ENCODE peak calls at places on chromosomes 4 and X, in ten cellular contexts. One of them, this sample, is unnamed. For H3K27me3, the result is how much of the 10 kb centered on the place peaks cover.

GRCh38 chrX:100819534-100819836 is 706 bp upstream of the CSTF2 start:
- DNase-seq in neuronal stem cell: no peak
- DNase-seq in CD8-positive, alpha-beta T cell: no peak
- DNase-seq in heart right ventricle: no peak
- DNase-seq in brain microvascular endothelial cell: no peak
- DNase-seq in left ventricle myocardium inferior: peak
- DNase-seq in pancreas: no peak
- DNase-seq in tibial nerve: no peak
- DNase-seq in Peyer's patch: no peak
- DNase-seq in hepatocyte: no peak
- DNase-seq in this sample: no peak

GRCh38 chrX:7083468-7084396 is 63.8 kb upstream of the STS start:
- DNase-seq in CD8-positive, alpha-beta T cell: peak
- DNase-seq in heart right ventricle: no peak
- DNase-seq in left ventricle myocardium inferior: no peak
- DNase-seq in pancreas: no peak
- DNase-seq in tibial nerve: no peak
- DNase-seq in brain microvascular endothelial cell: peak
- DNase-seq in hepatocyte: no peak
- DNase-seq in Peyer's patch: peak
- DNase-seq in neuronal stem cell: no peak
- DNase-seq in this sample: no peak

GRCh38 chr4:54723786-54724185 is 66.0 kb downstream of the KIT start:
- DNase-seq in pancreas: no peak
- DNase-seq in hepatocyte: no peak
- DNase-seq in left ventricle myocardium inferior: no peak
- DNase-seq in neuronal stem cell: no peak
- DNase-seq in Peyer's patch: no peak
- DNase-seq in heart right ventricle: no peak
- DNase-seq in brain microvascular endothelial cell: no peak
- DNase-seq in CD8-positive, alpha-beta T cell: no peak
- DNase-seq in tibial nerve: no peak
- DNase-seq in this sample: no peak

GRCh38 chr4:145805490-145805889 is 125.5 kb downstream of the C4orf51 start:
- DNase-seq in Peyer's patch: no peak
- DNase-seq in CD8-positive, alpha-beta T cell: no peak
- DNase-seq in neuronal stem cell: no peak
- DNase-seq in hepatocyte: peak
- DNase-seq in brain microvascular endothelial cell: peak
- DNase-seq in heart right ventricle: peak
- DNase-seq in pancreas: no peak
- DNase-seq in tibial nerve: no peak
- DNase-seq in left ventricle myocardium inferior: peak
- DNase-seq in this sample: no peak

GRCh38 chr4:54781771-54782170 is 124.0 kb downstream of the KIT start:
- DNase-seq in left ventricle myocardium inferior: peak
- DNase-seq in Peyer's patch: no peak
- DNase-seq in brain microvascular endothelial cell: no peak
- DNase-seq in neuronal stem cell: no peak
- DNase-seq in tibial nerve: peak
- DNase-seq in pancreas: no peak
- DNase-seq in hepatocyte: no peak
- DNase-seq in CD8-positive, alpha-beta T cell: no peak
- DNase-seq in heart right ventricle: peak
- DNase-seq in this sample: no peak

GRCh38 chr4:183765121-183765990 is 106.3 kb downstream of the TRAPPC11 start:
- DNase-seq in neuronal stem cell: no peak
- DNase-seq in CD8-positive, alpha-beta T cell: no peak
- DNase-seq in hepatocyte: peak
- DNase-seq in tibial nerve: no peak
- DNase-seq in pancreas: no peak
- DNase-seq in left ventricle myocardium inferior: peak
- DNase-seq in Peyer's patch: no peak
- DNase-seq in brain microvascular endothelial cell: no peak
- DNase-seq in heart right ventricle: peak
- DNase-seq in this sample: no peak

GRCh38 chrX:133992877-133993276 is 7.5 kb upstream of the GPC3 start:
- DNase-seq in neuronal stem cell: no peak
- DNase-seq in Peyer's patch: no peak
- DNase-seq in left ventricle myocardium inferior: no peak
- DNase-seq in pancreas: no peak
- DNase-seq in brain microvascular endothelial cell: no peak
- DNase-seq in heart right ventricle: no peak
- DNase-seq in hepatocyte: no peak
- DNase-seq in CD8-positive, alpha-beta T cell: no peak
- DNase-seq in tibial nerve: no peak
- DNase-seq in this sample: no peak

GRCh38 chr4:181549789-181550188 is 693.4 kb upstream of the TENM3 start:
- DNase-seq in heart right ventricle: no peak
- DNase-seq in pancreas: no peak
- DNase-seq in CD8-positive, alpha-beta T cell: no peak
- DNase-seq in neuronal stem cell: no peak
- DNase-seq in left ventricle myocardium inferior: no peak
- DNase-seq in Peyer's patch: no peak
- DNase-seq in tibial nerve: no peak
- DNase-seq in hepatocyte: no peak
- DNase-seq in brain microvascular endothelial cell: no peak
- DNase-seq in this sample: no peak

GRCh38 chr4:62159306-62159705 is 959.2 kb downstream of the ADGRL3 start:
- DNase-seq in left ventricle myocardium inferior: no peak
- DNase-seq in brain microvascular endothelial cell: no peak
- DNase-seq in hepatocyte: no peak
- DNase-seq in pancreas: no peak
- DNase-seq in neuronal stem cell: no peak
- DNase-seq in heart right ventricle: no peak
- DNase-seq in CD8-positive, alpha-beta T cell: no peak
- DNase-seq in tibial nerve: no peak
- DNase-seq in Peyer's patch: no peak
- DNase-seq in this sample: no peak

GRCh38 chr4:150358691-150359090 is 223.3 kb upstream of the MAB21L2 start:
- DNase-seq in hepatocyte: no peak
- DNase-seq in CD8-positive, alpha-beta T cell: no peak
- DNase-seq in brain microvascular endothelial cell: no peak
- DNase-seq in neuronal stem cell: no peak
- DNase-seq in pancreas: no peak
- DNase-seq in left ventricle myocardium inferior: no peak
- DNase-seq in Peyer's patch: no peak
- DNase-seq in heart right ventricle: no peak
- DNase-seq in tibial nerve: no peak
- DNase-seq in this sample: no peak

GRCh38 chr4:89056292-89056952 is 563 bp downstream of the FAM13A start:
- DNase-seq in pancreas: no peak
- DNase-seq in tibial nerve: peak
- DNase-seq in Peyer's patch: no peak
- DNase-seq in hepatocyte: no peak
- DNase-seq in neuronal stem cell: peak
- DNase-seq in heart right ventricle: no peak
- DNase-seq in left ventricle myocardium inferior: no peak
- DNase-seq in brain microvascular endothelial cell: no peak
- DNase-seq in CD8-positive, alpha-beta T cell: no peak
- DNase-seq in this sample: no peak

GRCh38 chrX:154486396-154487207 is at the start of gene UBL4A:
- DNase-seq in Peyer's patch: peak
- DNase-seq in brain microvascular endothelial cell: no peak
- DNase-seq in pancreas: peak
- DNase-seq in tibial nerve: no peak
- DNase-seq in CD8-positive, alpha-beta T cell: peak
- DNase-seq in left ventricle myocardium inferior: peak
- DNase-seq in neuronal stem cell: peak
- DNase-seq in heart right ventricle: peak
- DNase-seq in hepatocyte: peak
- DNase-seq in this sample: peak

GRCh38 chr4:127143460-127144190 is 489.1 kb upstream of the INTU start:
- DNase-seq in Peyer's patch: no peak
- DNase-seq in brain microvascular endothelial cell: no peak
- DNase-seq in hepatocyte: no peak
- DNase-seq in neuronal stem cell: no peak
- DNase-seq in tibial nerve: no peak
- DNase-seq in pancreas: no peak
- DNase-seq in CD8-positive, alpha-beta T cell: no peak
- DNase-seq in left ventricle myocardium inferior: no peak
- DNase-seq in heart right ventricle: no peak
- DNase-seq in this sample: no peak

GRCh38 chr4:38223801-38224236 is 263.6 kb downstream of the PTTG2 start:
- DNase-seq in left ventricle myocardium inferior: no peak
- DNase-seq in pancreas: no peak
- DNase-seq in tibial nerve: no peak
- DNase-seq in brain microvascular endothelial cell: no peak
- DNase-seq in Peyer's patch: no peak
- DNase-seq in neuronal stem cell: no peak
- DNase-seq in CD8-positive, alpha-beta T cell: no peak
- DNase-seq in hepatocyte: peak
- DNase-seq in heart right ventricle: no peak
- DNase-seq in this sample: no peak

GRCh38 chr4:145882594-145882993 is 56.0 kb downstream of the ZNF827 start:
- DNase-seq in pancreas: no peak
- DNase-seq in neuronal stem cell: no peak
- DNase-seq in brain microvascular endothelial cell: no peak
- DNase-seq in Peyer's patch: no peak
- DNase-seq in CD8-positive, alpha-beta T cell: no peak
- DNase-seq in tibial nerve: no peak
- DNase-seq in heart right ventricle: no peak
- DNase-seq in hepatocyte: no peak
- DNase-seq in left ventricle myocardium inferior: no peak
- DNase-seq in this sample: no peak

GRCh38 chr4:154982187-154983047 is 201.3 kb downstream of the RBM46 start:
- DNase-seq in tibial nerve: peak
- DNase-seq in left ventricle myocardium inferior: peak
- DNase-seq in pancreas: peak
- DNase-seq in hepatocyte: peak
- DNase-seq in CD8-positive, alpha-beta T cell: peak
- DNase-seq in neuronal stem cell: peak
- DNase-seq in heart right ventricle: peak
- DNase-seq in brain microvascular endothelial cell: peak
- DNase-seq in Peyer's patch: peak
- DNase-seq in this sample: peak

GRCh38 chr4:84708406-84709135 is 125.6 kb downstream of the CDS1 start:
- DNase-seq in CD8-positive, alpha-beta T cell: no peak
- DNase-seq in tibial nerve: no peak
- DNase-seq in left ventricle myocardium inferior: no peak
- DNase-seq in pancreas: no peak
- DNase-seq in heart right ventricle: no peak
- DNase-seq in hepatocyte: no peak
- DNase-seq in Peyer's patch: no peak
- DNase-seq in neuronal stem cell: no peak
- DNase-seq in brain microvascular endothelial cell: no peak
- DNase-seq in this sample: no peak

GRCh38 chr4:31422006-31422405 is 701.8 kb downstream of the PCDH7 start:
- DNase-seq in Peyer's patch: no peak
- DNase-seq in brain microvascular endothelial cell: no peak
- DNase-seq in tibial nerve: no peak
- DNase-seq in neuronal stem cell: no peak
- DNase-seq in hepatocyte: no peak
- DNase-seq in pancreas: no peak
- DNase-seq in heart right ventricle: no peak
- DNase-seq in CD8-positive, alpha-beta T cell: no peak
- DNase-seq in left ventricle myocardium inferior: no peak
- DNase-seq in this sample: no peak

DNA sequence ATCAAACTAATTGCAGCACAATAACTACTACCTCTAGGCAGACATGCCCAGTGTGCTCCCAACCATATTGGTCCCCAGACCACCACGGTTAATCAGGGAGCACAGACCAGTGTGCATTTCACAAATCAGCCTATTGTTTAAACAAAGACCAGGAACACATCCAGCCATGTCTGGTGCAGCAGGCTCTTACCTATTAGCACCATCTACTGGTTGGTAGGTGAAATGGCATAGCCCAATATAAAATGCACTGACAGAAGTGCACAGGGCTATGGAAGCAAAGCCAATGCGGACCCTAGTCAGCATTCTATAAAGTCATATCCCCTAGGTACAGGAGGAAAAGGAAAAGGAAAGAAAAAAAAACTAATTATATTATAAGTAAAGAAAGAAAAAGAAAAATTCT is 15.5 kb upstream of the CYLC1 start:
- DNase-seq in pancreas: no peak
- DNase-seq in brain microvascular endothelial cell: peak
- DNase-seq in CD8-positive, alpha-beta T cell: no peak
- DNase-seq in Peyer's patch: no peak
- DNase-seq in heart right ventricle: no peak
- DNase-seq in tibial nerve: no peak
- DNase-seq in hepatocyte: peak
- DNase-seq in neuronal stem cell: peak
- DNase-seq in left ventricle myocardium inferior: no peak
- DNase-seq in this sample: no peak
- H3K27me3 ChIP-seq in pancreas: under half
- H3K27me3 ChIP-seq in brain microvascular endothelial cell: under half
- H3K27me3 ChIP-seq in CD8-positive, alpha-beta T cell: under half
- H3K27me3 ChIP-seq in Peyer's patch: under half
- H3K27me3 ChIP-seq in heart right ventricle: under half
- H3K27me3 ChIP-seq in tibial nerve: under half
- H3K27me3 ChIP-seq in hepatocyte: under half
- H3K27me3 ChIP-seq in neuronal stem cell: under half
- H3K27me3 ChIP-seq in left ventricle myocardium inferior: under half
- H3K27me3 ChIP-seq in this sample: under half

GRCh38 chrX:151697537-151697936 is 2.3 kb downstream of the PRRG3 start:
- DNase-seq in pancreas: no peak
- DNase-seq in Peyer's patch: no peak
- DNase-seq in brain microvascular endothelial cell: peak
- DNase-seq in left ventricle myocardium inferior: no peak
- DNase-seq in CD8-positive, alpha-beta T cell: no peak
- DNase-seq in neuronal stem cell: no peak
- DNase-seq in heart right ventricle: no peak
- DNase-seq in hepatocyte: peak
- DNase-seq in tibial nerve: peak
- DNase-seq in this sample: no peak
- H3K27me3 ChIP-seq in pancreas: under half
- H3K27me3 ChIP-seq in Peyer's patch: under half
- H3K27me3 ChIP-seq in brain microvascular endothelial cell: under half
- H3K27me3 ChIP-seq in left ventricle myocardium inferior: under half
- H3K27me3 ChIP-seq in CD8-positive, alpha-beta T cell: under half
- H3K27me3 ChIP-seq in neuronal stem cell: under half
- H3K27me3 ChIP-seq in heart right ventricle: under half
- H3K27me3 ChIP-seq in hepatocyte: under half
- H3K27me3 ChIP-seq in tibial nerve: under half
- H3K27me3 ChIP-seq in this sample: under half

DNA sequence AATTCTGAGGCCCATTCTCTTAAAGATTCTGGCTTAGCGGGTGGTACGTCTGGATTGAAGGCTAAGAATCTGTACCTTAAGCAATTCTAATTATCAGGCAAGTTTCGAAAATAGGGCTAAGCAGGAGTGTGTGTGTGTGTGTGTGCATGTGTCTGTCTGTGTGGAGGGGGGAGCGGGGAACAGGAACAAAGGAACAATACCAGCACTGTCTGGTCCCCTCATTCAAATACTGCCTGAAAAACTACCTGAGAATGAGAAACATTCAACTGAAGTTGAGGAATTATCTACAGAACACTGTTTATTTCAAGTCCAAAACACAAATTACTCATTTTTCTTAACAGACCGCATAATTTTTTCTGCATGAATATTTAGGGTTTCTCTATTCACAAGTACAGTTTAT is 18.6 kb downstream of the PGRMC2 start:
- DNase-seq in hepatocyte: no peak
- DNase-seq in heart right ventricle: no peak
- DNase-seq in Peyer's patch: no peak
- DNase-seq in CD8-positive, alpha-beta T cell: no peak
- DNase-seq in pancreas: no peak
- DNase-seq in tibial nerve: no peak
- DNase-seq in left ventricle myocardium inferior: no peak
- DNase-seq in brain microvascular endothelial cell: no peak
- DNase-seq in neuronal stem cell: no peak
- DNase-seq in this sample: no peak
- H3K27me3 ChIP-seq in hepatocyte: under half
- H3K27me3 ChIP-seq in heart right ventricle: under half
- H3K27me3 ChIP-seq in Peyer's patch: under half
- H3K27me3 ChIP-seq in CD8-positive, alpha-beta T cell: under half
- H3K27me3 ChIP-seq in pancreas: under half
- H3K27me3 ChIP-seq in tibial nerve: under half
- H3K27me3 ChIP-seq in left ventricle myocardium inferior: under half
- H3K27me3 ChIP-seq in brain microvascular endothelial cell: under half
- H3K27me3 ChIP-seq in neuronal stem cell: under half
- H3K27me3 ChIP-seq in this sample: under half

GRCh38 chr4:3687538-3687937 is 78.6 kb upstream of the ADRA2C start:
- DNase-seq in brain microvascular endothelial cell: no peak
- DNase-seq in neuronal stem cell: no peak
- DNase-seq in CD8-positive, alpha-beta T cell: no peak
- DNase-seq in tibial nerve: no peak
- DNase-seq in Peyer's patch: no peak
- DNase-seq in left ventricle myocardium inferior: no peak
- DNase-seq in hepatocyte: no peak
- DNase-seq in pancreas: no peak
- DNase-seq in heart right ventricle: no peak
- DNase-seq in this sample: no peak
- H3K27me3 ChIP-seq in brain microvascular endothelial cell: under half
- H3K27me3 ChIP-seq in neuronal stem cell: under half
- H3K27me3 ChIP-seq in CD8-positive, alpha-beta T cell: under half
- H3K27me3 ChIP-seq in tibial nerve: under half
- H3K27me3 ChIP-seq in Peyer's patch: under half
- H3K27me3 ChIP-seq in left ventricle myocardium inferior: half or more
- H3K27me3 ChIP-seq in hepatocyte: under half
- H3K27me3 ChIP-seq in pancreas: under half
- H3K27me3 ChIP-seq in heart right ventricle: under half
- H3K27me3 ChIP-seq in this sample: under half

This sample was measured in lung.